ENCODE peak calls at places on chromosomes 3 and 15, in eight cellular contexts. One of them, this sample, is unnamed. For H3K4me1, the result is how much of the 10 kb centered on the place peaks cover.

GRCh38 chr3:65677486-65677885 is 361.2 kb downstream of the MAGI1 start:
- DNase-seq in mucosa of descending colon: no peak
- DNase-seq in A549: no peak
- DNase-seq in adipocyte: no peak
- DNase-seq in fibroblast of lung: no peak
- DNase-seq in HepG2: no peak
- DNase-seq in ovary: no peak
- DNase-seq in testis: no peak
- DNase-seq in this sample: no peak

GRCh38 chr3:105827959-105828358 is 40.9 kb downstream of the CBLB start:
- DNase-seq in adipocyte: peak
- DNase-seq in fibroblast of lung: peak
- DNase-seq in A549: peak
- DNase-seq in HepG2: peak
- DNase-seq in testis: no peak
- DNase-seq in mucosa of descending colon: no peak
- DNase-seq in ovary: peak
- DNase-seq in this sample: peak

GRCh38 chr3:181726351-181727121 is 14.8 kb downstream of the SOX2 start:
- DNase-seq in mucosa of descending colon: no peak
- DNase-seq in fibroblast of lung: no peak
- DNase-seq in HepG2: no peak
- DNase-seq in A549: peak
- DNase-seq in ovary: no peak
- DNase-seq in adipocyte: no peak
- DNase-seq in testis: no peak
- DNase-seq in this sample: no peak

GRCh38 chr3:140180603-140181002 is 245.6 kb downstream of the CLSTN2 start:
- DNase-seq in testis: no peak
- DNase-seq in mucosa of descending colon: no peak
- DNase-seq in fibroblast of lung: no peak
- DNase-seq in adipocyte: peak
- DNase-seq in A549: no peak
- DNase-seq in HepG2: no peak
- DNase-seq in ovary: no peak
- DNase-seq in this sample: no peak

GRCh38 chr3:145842302-145842897 is 318.6 kb downstream of the PLOD2 start:
- DNase-seq in HepG2: no peak
- DNase-seq in ovary: no peak
- DNase-seq in A549: no peak
- DNase-seq in fibroblast of lung: no peak
- DNase-seq in adipocyte: no peak
- DNase-seq in testis: no peak
- DNase-seq in mucosa of descending colon: no peak
- DNase-seq in this sample: no peak

GRCh38 chr3:66353530-66353929 is 132.7 kb downstream of the SLC25A26 start:
- DNase-seq in HepG2: no peak
- DNase-seq in ovary: no peak
- DNase-seq in A549: no peak
- DNase-seq in fibroblast of lung: peak
- DNase-seq in adipocyte: peak
- DNase-seq in testis: no peak
- DNase-seq in mucosa of descending colon: no peak
- DNase-seq in this sample: no peak

GRCh38 chr3:9500108-9501050 is 53.2 kb downstream of the LHFPL4 start:
- DNase-seq in fibroblast of lung: peak
- DNase-seq in ovary: peak
- DNase-seq in HepG2: peak
- DNase-seq in adipocyte: peak
- DNase-seq in A549: peak
- DNase-seq in mucosa of descending colon: peak
- DNase-seq in testis: peak
- DNase-seq in this sample: peak

GRCh38 chr15:89408512-89409183 is 74.0 kb upstream of the POLG start:
- DNase-seq in mucosa of descending colon: no peak
- DNase-seq in A549: no peak
- DNase-seq in ovary: no peak
- DNase-seq in adipocyte: peak
- DNase-seq in fibroblast of lung: peak
- DNase-seq in HepG2: no peak
- DNase-seq in testis: no peak
- DNase-seq in this sample: no peak

GRCh38 chr15:33846151-33846550 is 122.1 kb upstream of the CHRM5 start:
- DNase-seq in mucosa of descending colon: no peak
- DNase-seq in ovary: no peak
- DNase-seq in HepG2: no peak
- DNase-seq in fibroblast of lung: no peak
- DNase-seq in testis: no peak
- DNase-seq in adipocyte: no peak
- DNase-seq in A549: no peak
- DNase-seq in this sample: no peak

GRCh38 chr3:37693791-37694194 is 167.9 kb upstream of the CTDSPL start:
- DNase-seq in A549: no peak
- DNase-seq in fibroblast of lung: no peak
- DNase-seq in HepG2: no peak
- DNase-seq in ovary: no peak
- DNase-seq in mucosa of descending colon: no peak
- DNase-seq in testis: no peak
- DNase-seq in adipocyte: no peak
- DNase-seq in this sample: no peak

GRCh38 chr15:58306591-58307312 is 125.0 kb upstream of the LIPC start:
- DNase-seq in A549: no peak
- DNase-seq in HepG2: peak
- DNase-seq in ovary: no peak
- DNase-seq in mucosa of descending colon: no peak
- DNase-seq in fibroblast of lung: peak
- DNase-seq in testis: no peak
- DNase-seq in adipocyte: no peak
- DNase-seq in this sample: no peak

GRCh38 chr15:66738116-66738515 is 36.1 kb downstream of the SMAD6 start:
- DNase-seq in HepG2: no peak
- DNase-seq in adipocyte: no peak
- DNase-seq in testis: no peak
- DNase-seq in mucosa of descending colon: no peak
- DNase-seq in fibroblast of lung: no peak
- DNase-seq in ovary: no peak
- DNase-seq in A549: no peak
- DNase-seq in this sample: no peak

GRCh38 chr3:51646091-51646490 is 25.0 kb upstream of the TEX264 start:
- DNase-seq in ovary: no peak
- DNase-seq in A549: no peak
- DNase-seq in HepG2: no peak
- DNase-seq in testis: no peak
- DNase-seq in fibroblast of lung: no peak
- DNase-seq in mucosa of descending colon: no peak
- DNase-seq in adipocyte: peak
- DNase-seq in this sample: no peak

GRCh38 chr15:39874890-39875549 is 45.0 kb downstream of the GPR176 start:
- DNase-seq in A549: peak
- DNase-seq in testis: peak
- DNase-seq in HepG2: peak
- DNase-seq in ovary: no peak
- DNase-seq in fibroblast of lung: peak
- DNase-seq in adipocyte: peak
- DNase-seq in mucosa of descending colon: no peak
- DNase-seq in this sample: peak

GRCh38 chr15:32855942-32856341 is 138.1 kb downstream of the GREM1 start:
- DNase-seq in adipocyte: peak
- DNase-seq in fibroblast of lung: peak
- DNase-seq in mucosa of descending colon: no peak
- DNase-seq in A549: peak
- DNase-seq in testis: no peak
- DNase-seq in ovary: no peak
- DNase-seq in HepG2: peak
- DNase-seq in this sample: no peak

DNA sequence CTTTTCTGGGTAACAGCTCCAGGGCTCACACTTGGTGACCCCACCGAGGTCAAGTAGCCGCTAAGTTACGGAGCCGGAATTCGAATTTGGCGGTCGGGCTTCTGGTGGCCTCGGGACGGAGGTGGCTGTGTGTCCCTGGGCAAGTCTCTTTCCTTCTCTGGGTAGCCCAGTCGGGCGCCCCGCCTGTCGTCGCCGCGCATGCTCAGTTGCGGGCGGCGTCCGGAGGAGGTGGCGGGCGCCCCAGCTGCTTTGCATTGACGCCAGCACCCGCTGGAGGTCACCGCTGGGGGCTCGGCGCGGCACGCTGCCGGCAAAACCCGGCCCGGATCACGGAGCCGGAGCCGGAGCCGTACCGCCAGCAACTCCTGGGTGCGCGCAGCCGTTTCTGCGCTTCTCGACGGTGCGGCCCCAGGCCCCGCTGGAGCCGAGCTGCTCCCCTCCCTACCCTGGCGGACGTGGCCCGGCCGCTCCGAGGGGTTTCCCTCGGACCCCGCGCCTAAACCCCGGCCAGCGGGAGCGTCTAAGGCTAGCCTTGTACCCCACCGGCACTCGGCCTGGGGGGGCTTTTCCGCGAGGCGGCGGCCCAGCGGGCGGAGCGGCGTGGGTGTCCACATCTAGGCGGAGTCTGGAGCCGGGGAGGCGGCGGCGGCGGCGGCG is 474 bp upstream of the PDE8A start:
- DNase-seq in A549: peak
- DNase-seq in adipocyte: peak
- DNase-seq in mucosa of descending colon: peak
- DNase-seq in ovary: peak
- DNase-seq in fibroblast of lung: peak
- DNase-seq in HepG2: peak
- DNase-seq in testis: peak
- DNase-seq in this sample: peak
- H3K4me1 ChIP-seq in A549: under half
- H3K4me1 ChIP-seq in adipocyte: under half
- H3K4me1 ChIP-seq in mucosa of descending colon: under half
- H3K4me1 ChIP-seq in ovary: under half
- H3K4me1 ChIP-seq in fibroblast of lung: under half
- H3K4me1 ChIP-seq in HepG2: half or more
- H3K4me1 ChIP-seq in testis: under half
- H3K4me1 ChIP-seq in this sample: under half

GRCh38 chr15:41930867-41931222 is 37.0 kb upstream of the SPTBN5 start:
- DNase-seq in HepG2: no peak
- DNase-seq in mucosa of descending colon: no peak
- DNase-seq in A549: no peak
- DNase-seq in ovary: no peak
- DNase-seq in testis: no peak
- DNase-seq in fibroblast of lung: no peak
- DNase-seq in adipocyte: no peak
- DNase-seq in this sample: no peak

GRCh38 chr15:41927516-41927915 is 33.7 kb upstream of the SPTBN5 start:
- DNase-seq in mucosa of descending colon: no peak
- DNase-seq in HepG2: no peak
- DNase-seq in adipocyte: no peak
- DNase-seq in A549: no peak
- DNase-seq in fibroblast of lung: no peak
- DNase-seq in testis: no peak
- DNase-seq in ovary: no peak
- DNase-seq in this sample: no peak

GRCh38 chr15:41930221-41930866 is 36.5 kb upstream of the SPTBN5 start:
- DNase-seq in HepG2: peak
- DNase-seq in ovary: no peak
- DNase-seq in adipocyte: peak
- DNase-seq in A549: peak
- DNase-seq in testis: no peak
- DNase-seq in mucosa of descending colon: peak
- DNase-seq in fibroblast of lung: peak
- DNase-seq in this sample: peak

GRCh38 chr15:41928100-41928499 is 34.2 kb upstream of the SPTBN5 start:
- DNase-seq in A549: peak
- DNase-seq in HepG2: peak
- DNase-seq in testis: no peak
- DNase-seq in fibroblast of lung: no peak
- DNase-seq in ovary: no peak
- DNase-seq in adipocyte: no peak
- DNase-seq in mucosa of descending colon: no peak
- DNase-seq in this sample: no peak

GRCh38 chr15:41928637-41929620 is 35.1 kb upstream of the SPTBN5 start:
- DNase-seq in testis: no peak
- DNase-seq in adipocyte: no peak
- DNase-seq in fibroblast of lung: peak
- DNase-seq in A549: peak
- DNase-seq in mucosa of descending colon: no peak
- DNase-seq in ovary: no peak
- DNase-seq in HepG2: no peak
- DNase-seq in this sample: no peak
- H3K4me1 ChIP-seq in testis: under half
- H3K4me1 ChIP-seq in adipocyte: half or more
- H3K4me1 ChIP-seq in fibroblast of lung: under half
- H3K4me1 ChIP-seq in A549: half or more
- H3K4me1 ChIP-seq in mucosa of descending colon: half or more
- H3K4me1 ChIP-seq in ovary: under half
- H3K4me1 ChIP-seq in HepG2: under half
- H3K4me1 ChIP-seq in this sample: under half

DNA sequence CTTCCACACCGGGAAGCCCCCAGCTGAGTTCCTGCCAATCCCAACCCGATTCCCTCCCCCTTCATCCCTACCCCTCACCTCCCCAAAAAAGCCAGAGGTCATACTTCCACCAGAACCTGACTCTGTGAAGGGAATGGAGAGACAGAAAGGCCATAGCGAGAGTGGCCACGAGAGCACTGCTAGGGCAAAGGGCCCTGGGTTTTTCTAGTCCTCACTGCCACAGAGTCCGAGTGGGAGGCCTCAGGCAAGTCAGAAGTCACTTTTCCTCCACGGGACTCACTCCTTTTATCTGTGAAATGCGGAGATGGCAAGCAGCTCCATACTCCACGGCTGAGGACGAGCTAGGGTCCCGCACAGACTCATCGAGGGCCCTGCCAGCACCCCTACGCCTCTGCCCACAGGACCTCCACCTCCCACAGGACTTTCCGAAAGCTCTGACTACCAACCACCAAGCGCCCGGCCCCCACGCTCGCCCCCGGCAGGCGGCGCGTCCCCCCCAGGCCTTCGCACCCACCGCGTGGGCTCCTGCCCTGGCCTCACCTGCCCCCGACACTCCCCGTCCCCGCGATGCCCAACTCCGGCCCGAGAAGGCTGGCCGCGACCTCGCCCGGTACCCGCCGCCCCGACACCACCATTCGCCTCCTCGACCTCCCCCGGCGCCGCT is 794 bp downstream of the ATP13A3 start:
- DNase-seq in A549: no peak
- DNase-seq in adipocyte: peak
- DNase-seq in fibroblast of lung: no peak
- DNase-seq in testis: peak
- DNase-seq in HepG2: no peak
- DNase-seq in mucosa of descending colon: peak
- DNase-seq in ovary: peak
- DNase-seq in this sample: peak
- H3K4me1 ChIP-seq in A549: half or more
- H3K4me1 ChIP-seq in adipocyte: half or more
- H3K4me1 ChIP-seq in fibroblast of lung: under half
- H3K4me1 ChIP-seq in testis: under half
- H3K4me1 ChIP-seq in HepG2: half or more
- H3K4me1 ChIP-seq in mucosa of descending colon: under half
- H3K4me1 ChIP-seq in ovary: under half
- H3K4me1 ChIP-seq in this sample: under half

GRCh38 chr3:126355251-126355650 is 2.0 kb downstream of the KLF15 start:
- DNase-seq in adipocyte: no peak
- DNase-seq in ovary: peak
- DNase-seq in HepG2: no peak
- DNase-seq in testis: no peak
- DNase-seq in mucosa of descending colon: no peak
- DNase-seq in A549: no peak
- DNase-seq in fibroblast of lung: no peak
- DNase-seq in this sample: peak
- H3K4me1 ChIP-seq in adipocyte: half or more
- H3K4me1 ChIP-seq in ovary: under half
- H3K4me1 ChIP-seq in HepG2: half or more
- H3K4me1 ChIP-seq in testis: under half
- H3K4me1 ChIP-seq in mucosa of descending colon: under half
- H3K4me1 ChIP-seq in A549: under half
- H3K4me1 ChIP-seq in fibroblast of lung: under half
- H3K4me1 ChIP-seq in this sample: under half

This sample was measured in adrenal gland.